ENCODE peak calls at places on chromosomes 12 and 14, in four cellular contexts. T is lower lobe of right lung, I is endothelial cell of umbilical vein, C is spleen. W is an unnamed sample.

GRCh38 chr12:96327346-96327745 is 72.9 kb downstream of the CDK17 start:
- DNase-seq in C (peak; percentile 73), T (no peak), I (no peak), W (no peak)

GRCh38 chr12:115972241-115972640 is 305.3 kb downstream of the MED13L start:
- DNase-seq in T (no peak), I (no peak), C (no peak), W (no peak)

GRCh38 chr12:120835657-120836056 is 68.5 kb downstream of the SPPL3 start:
- DNase-seq in C (no peak), I (no peak), T (no peak), W (no peak)

GRCh38 chr14:92121207-92121669 is 268 bp downstream of the NDUFB1 start:
- DNase-seq in T (peak; percentile 64), C (no peak), I (peak; percentile 70), W (peak; percentile 56)

GRCh38 chr12:103901518-103902173 is 28.6 kb upstream of the HSP90B1 start:
- DNase-seq in C (no peak), T (no peak), I (no peak), W (no peak)

GRCh38 chr14:81164167-81164774 is 56.5 kb downstream of the GTF2A1 start:
- DNase-seq in C (no peak), T (no peak), I (peak; percentile 52), W (peak; percentile 35)

GRCh38 chr12:15982471-15982870 is 71.3 kb downstream of the DERA start:
- DNase-seq in T (no peak), C (no peak), I (peak; percentile 63), W (no peak)

GRCh38 chr12:95663525-95663924 is 112.2 kb upstream of the USP44 start:
- DNase-seq in I (peak; percentile 97), C (no peak), T (no peak), W (no peak)

GRCh38 chr14:36450550-36450949 is 69.5 kb downstream of the NKX2-1 start:
- DNase-seq in I (no peak), C (no peak), T (no peak), W (no peak)

GRCh38 chr12:46446645-46447044 is 74.1 kb upstream of the SLC38A2 start:
- DNase-seq in T (no peak), C (no peak), I (peak; percentile 76), W (no peak)

GRCh38 chr12:107760207-107760816 is 625 bp downstream of the PRDM4 start:
- DNase-seq in C (no peak), I (peak; percentile 30), T (peak; percentile 58), W (no peak)

GRCh38 chr14:55399183-55399582 is 12.4 kb downstream of the ATG14 start:
- DNase-seq in T (no peak), I (no peak), C (no peak), W (no peak)

GRCh38 chr14:103314496-103315277 is 19.4 kb upstream of the EIF5 start:
- DNase-seq in C (peak; percentile 63), I (peak; percentile 21), T (no peak), W (peak; percentile 58)

GRCh38 chr12:118035194-118036041 is 18.9 kb downstream of the RFC5 start:
- DNase-seq in I (peak; percentile 26), T (no peak), C (no peak), W (no peak)

GRCh38 chr12:3727877-3728632 is 24.9 kb downstream of the CRACR2A start:
- DNase-seq in I (no peak), T (no peak), C (no peak), W (no peak)

GRCh38 chr12:107973950-107974349 is 155.1 kb upstream of the WSCD2 start:
- DNase-seq in C (no peak), I (no peak), T (no peak), W (no peak)

GRCh38 chr14:60686865-60687264 is 37.3 kb downstream of the SIX4 start:
- DNase-seq in T (no peak), I (no peak), C (no peak), W (no peak)

GRCh38 chr14:59116984-59117415 is 71.5 kb upstream of the DAAM1 start:
- DNase-seq in C (no peak), T (no peak), I (no peak), W (no peak)

GRCh38 chr12:93438266-93439050 is 3.3 kb downstream of the UBE2N start:
- DNase-seq in C (no peak), I (no peak), T (no peak), W (no peak)

GRCh38 chr14:51396222-51396815 is 156.3 kb downstream of the TMX1 start:
- DNase-seq in C (no peak), T (no peak), I (peak; percentile 99), W (no peak)

GRCh38 chr12:106871477-106871876 is 84.2 kb upstream of the TMEM263 start:
- DNase-seq in T (no peak), I (no peak), C (no peak), W (no peak)

GRCh38 chr14:22885975-22886374 is 3.0 kb downstream of the REM2 start:
- DNase-seq in C (peak; percentile 78), T (no peak), I (no peak), W (no peak)

GRCh38 chr12:74780458-74781241 is 243.0 kb downstream of the ATXN7L3B start:
- DNase-seq in I (no peak), C (no peak), T (no peak), W (no peak)

GRCh38 chr12:89951694-89952060 is 243.0 kb upstream of the ATP2B1 start:
- DNase-seq in T (no peak), I (no peak), C (no peak), W (no peak)
- H3K27ac ChIP-seq in T (no peak overlapping the region), I (no peak overlapping the region), C (no peak overlapping the region), W (no peak overlapping the region)

GRCh38 chr14:99595524-99595923 is 8.5 kb downstream of the CCDC85C start:
- DNase-seq in T (no peak), I (no peak), C (no peak), W (no peak)
- H3K4me1 ChIP-seq in T (peaks cover 86% of the 10 kb centered on the region), I (peaks cover 33% of the 10 kb centered on the region), C (peaks cover 83% of the 10 kb centered on the region), W (peaks cover 16% of the 10 kb centered on the region)

GRCh38 chr14:31944256-31945073 is 132.6 kb upstream of the ARHGAP5 start:
- DNase-seq in C (no peak), I (no peak), T (no peak), W (no peak)

GRCh38 chr14:31943217-31943616 is 133.9 kb upstream of the ARHGAP5 start:
- DNase-seq in I (no peak), C (no peak), T (no peak), W (no peak)

GRCh38 chr14:31942216-31942841 is 134.8 kb upstream of the ARHGAP5 start:
- DNase-seq in I (no peak), T (no peak), C (no peak), W (no peak)

GRCh38 chr14:31945074-31945613 is 132.0 kb upstream of the ARHGAP5 start:
- DNase-seq in T (no peak), C (no peak), I (no peak), W (no peak)

GRCh38 chr14:31943861-31944255 is 133.2 kb upstream of the ARHGAP5 start:
- DNase-seq in I (no peak), C (no peak), T (no peak), W (no peak)
- H3K4me3 ChIP-seq in I (no peak overlapping the region), C (no peak overlapping the region), T (no peak overlapping the region), W (no peak overlapping the region)

DNA sequence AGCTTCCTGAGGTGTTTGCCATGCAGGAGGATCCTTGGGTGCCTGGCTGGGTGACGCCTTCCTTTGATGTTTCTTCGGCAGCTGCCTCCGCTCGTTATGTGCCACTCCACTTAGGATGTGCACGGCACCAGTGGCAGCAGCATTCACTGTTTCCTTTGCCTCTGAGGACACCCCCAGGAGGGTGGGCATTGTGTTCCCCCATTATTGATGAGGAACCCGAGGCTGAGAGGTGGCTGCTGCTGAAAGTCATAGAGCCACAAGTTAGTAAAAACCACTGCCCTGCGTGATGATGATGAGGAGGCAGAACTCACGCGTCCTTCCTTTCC is 41.2 kb downstream of the EP400 start:
- DNase-seq in C (no peak), I (no peak), T (no peak), W (no peak)
- H3K27ac ChIP-seq in C (no peak overlapping the region), I (no peak overlapping the region), T (no peak overlapping the region), W (no peak overlapping the region)

W was measured in right cardiac atrium.